ENCODE peak calls at places on chromosomes 5 and 9, in eight cellular contexts. T is AG04450; W is activated T-cell treated with anti-CD3 and anti-CD28 coated beads, Interleukin-2, amount 50 U/mL, for 24 hours; Z is mucosa of gallbladder; G is amniotic stem cell; F is osteoblast; H is activated T-helper 9 cell treated with anti-CD3 and anti-CD28 coated beads, Interleukin-2, amount 50 U/mL, for 16 hours; V is EL. Y is an unnamed sample.

GRCh38 chr9:18489861-18490260 is 15.9 kb downstream of the ADAMTSL1 start:
- DNase-seq in Z (no peak), T (no peak), H (no peak), V (peak), F (no peak), G (no peak), W (no peak), Y (no peak)

GRCh38 chr9:74527718-74528117 is 30.6 kb downstream of the RORB start:
- DNase-seq in T (no peak), Z (no peak), F (no peak), V (no peak), W (no peak), G (no peak), H (no peak), Y (no peak)

GRCh38 chr5:128111818-128112448 is 28.4 kb downstream of the SLC12A2 start:
- DNase-seq in W (no peak), F (peak), V (peak), T (peak), G (no peak), H (no peak), Z (no peak), Y (no peak)

GRCh38 chr5:61299254-61299653 is 32.8 kb upstream of the ZSWIM6 start:
- DNase-seq in Z (no peak), F (no peak), H (no peak), G (no peak), V (no peak), T (no peak), W (no peak), Y (no peak)

GRCh38 chr9:69168709-69169217 is 5.3 kb upstream of the TJP2 start:
- DNase-seq in T (no peak), G (no peak), F (peak), V (no peak), Z (peak), H (peak), W (peak), Y (no peak)

GRCh38 chr9:126327016-126327749 is 554 bp downstream of the MVB12B start:
- DNase-seq in V (peak), Z (no peak), G (no peak), T (no peak), H (no peak), W (peak), F (no peak), Y (no peak)

GRCh38 chr5:76403963-76404693 is 1.0 kb downstream of the IQGAP2 start:
- DNase-seq in G (no peak), F (no peak), Z (peak), V (no peak), H (peak), T (no peak), W (peak), Y (peak)

GRCh38 chr9:69078581-69078980 is 43.0 kb downstream of the FXN start:
- DNase-seq in Z (no peak), T (no peak), H (no peak), W (no peak), F (no peak), V (no peak), G (no peak), Y (no peak)

GRCh38 chr9:108166509-108166908 is 676.9 kb upstream of the KLF4 start:
- DNase-seq in H (no peak), Z (no peak), G (no peak), W (no peak), T (no peak), V (no peak), F (no peak), Y (no peak)

GRCh38 chr5:25963251-25964008 is 1075.0 kb downstream of the CDH9 start:
- DNase-seq in H (no peak), W (no peak), G (no peak), F (peak), V (no peak), Z (no peak), T (no peak), Y (no peak)

GRCh38 chr9:120909904-120910303 is 16.7 kb downstream of the TRAF1 start:
- DNase-seq in V (no peak), G (no peak), H (no peak), W (peak), T (no peak), F (no peak), Z (no peak), Y (no peak)

GRCh38 chr9:106069241-106069640 is 374.9 kb downstream of the TMEM38B start:
- DNase-seq in F (no peak), V (no peak), G (no peak), Z (no peak), T (no peak), W (no peak), H (no peak), Y (no peak)

GRCh38 chr5:90802695-90803317 is 244.2 kb downstream of the ADGRV1 start:
- DNase-seq in F (peak), V (peak), T (no peak), Z (no peak), W (no peak), H (no peak), G (no peak), Y (no peak)

GRCh38 chr9:107155244-107155817 is 127.7 kb upstream of the RAD23B start:
- DNase-seq in W (no peak), Z (no peak), H (no peak), G (no peak), F (no peak), V (no peak), T (no peak), Y (no peak)

GRCh38 chr5:134240421-134240962 is 14.6 kb upstream of the PPP2CA start:
- DNase-seq in W (no peak), Z (no peak), F (peak), T (peak), H (no peak), G (no peak), V (no peak), Y (no peak)

GRCh38 chr5:145463634-145464033 is 371.5 kb downstream of the PRELID2 start:
- DNase-seq in H (no peak), W (no peak), F (no peak), G (no peak), T (no peak), V (no peak), Z (no peak), Y (no peak)

Y was measured in stimulated activated CD8-positive, alpha-beta memory T cell treated with anti-CD3 and anti-CD28 coated beads, Interleukin-2, amount 100 ng/mL, for 1 hour.